ENCODE peak calls at places on chromosome 17, in seven cellular contexts. L is breast epithelium, Z is HepG2, P is stomach, N is transverse colon, H is SK-N-SH, K is suprapubic skin. F is an unnamed sample. For H3K4me1, the result is how much of the 10 kb centered on the place peaks cover.

GRCh38 chr17:81199482-81199830 is 23.3 kb downstream of the CEP131 start:
- DNase-seq in L (no peak), Z (no peak), P (no peak), N (no peak), H (no peak), K (no peak), F (no peak)

GRCh38 chr17:77793146-77793887 is 165.2 kb upstream of the TNRC6C start:
- DNase-seq in L (no peak), Z (no peak), P (no peak), N (no peak), H (peak), K (no peak), F (peak)

GRCh38 chr17:28334666-28335200 is 539 bp downstream of the IFT20 start:
- DNase-seq in L (no peak), Z (no peak), P (no peak), N (no peak), H (no peak), K (no peak), F (no peak)

GRCh38 chr17:74796211-74796610 is 20.1 kb upstream of the NAT9 start:
- DNase-seq in L (no peak), Z (no peak), P (no peak), N (no peak), H (no peak), K (no peak), F (no peak)

GRCh38 chr17:74870512-74870911 is 2.3 kb downstream of the FDXR start:
- DNase-seq in L (no peak), Z (peak), P (no peak), N (no peak), H (no peak), K (no peak), F (no peak)

GRCh38 chr17:245611-246010 is 64.2 kb upstream of the DOC2B start:
- DNase-seq in L (no peak), Z (no peak), P (no peak), N (peak), H (no peak), K (peak), F (peak)

GRCh38 chr17:79109584-79109983 is 35.0 kb downstream of the ENGASE start:
- DNase-seq in L (no peak), Z (no peak), P (no peak), N (no peak), H (peak), K (no peak), F (no peak)

GRCh38 chr17:81556863-81557262 is 4.7 kb upstream of the FAAP100 start:
- DNase-seq in L (no peak), Z (no peak), P (no peak), N (peak), H (no peak), K (no peak), F (no peak)

GRCh38 chr17:32523017-32523680 is 36.4 kb downstream of the CDK5R1 start:
- DNase-seq in L (no peak), Z (no peak), P (no peak), N (peak), H (no peak), K (peak), F (no peak)

GRCh38 chr17:40168262-40168832 is 8.9 kb upstream of the RAPGEFL1 start:
- DNase-seq in L (peak), Z (peak), P (peak), N (no peak), H (peak), K (no peak), F (no peak)

GRCh38 chr17:63613663-63614062 is 8.6 kb upstream of the MAP3K3 start:
- DNase-seq in L (no peak), Z (no peak), P (no peak), N (no peak), H (no peak), K (no peak), F (no peak)

GRCh38 chr17:75205793-75206163 is 299 bp downstream of the NUP85 start:
- DNase-seq in L (no peak), Z (no peak), P (no peak), N (no peak), H (no peak), K (no peak), F (no peak)

GRCh38 chr17:34375598-34375997 is 12.6 kb upstream of the CCL1 start:
- DNase-seq in L (no peak), Z (no peak), P (no peak), N (no peak), H (no peak), K (no peak), F (no peak)

GRCh38 chr17:76845524-76845923 is 22.7 kb upstream of the MGAT5B start:
- DNase-seq in L (no peak), Z (no peak), P (no peak), N (no peak), H (no peak), K (no peak), F (no peak)

GRCh38 chr17:80071116-80071980 is 30.0 kb upstream of the GAA start:
- DNase-seq in L (peak), Z (peak), P (peak), N (peak), H (no peak), K (no peak), F (no peak)

GRCh38 chr17:31629696-31630470 is 229.2 kb downstream of the COPRS start:
- DNase-seq in L (no peak), Z (no peak), P (no peak), N (no peak), H (no peak), K (peak), F (no peak)

GRCh38 chr17:78981010-78981888 is 1.5 kb upstream of the LGALS3BP start:
- DNase-seq in L (no peak), Z (no peak), P (no peak), N (no peak), H (no peak), K (no peak), F (no peak)

GRCh38 chr17:69820881-69821473 is 254.0 kb upstream of the KCNJ16 start:
- DNase-seq in L (no peak), Z (no peak), P (no peak), N (no peak), H (no peak), K (no peak), F (no peak)

GRCh38 chr17:19248923-19249574 is 11.9 kb downstream of the EPN2 start:
- DNase-seq in L (no peak), Z (no peak), P (no peak), N (peak), H (no peak), K (no peak), F (peak)

GRCh38 chr17:6110088-6110487 is 39.9 kb downstream of the WSCD1 start:
- DNase-seq in L (no peak), Z (no peak), P (no peak), N (peak), H (no peak), K (no peak), F (peak)

GRCh38 chr17:32783602-32784001 is 93.3 kb downstream of the MYO1D start:
- DNase-seq in L (no peak), Z (peak), P (no peak), N (no peak), H (peak), K (no peak), F (no peak)

GRCh38 chr17:35773674-35774425 is 13.2 kb downstream of the C17orf50 start:
- DNase-seq in L (no peak), Z (no peak), P (no peak), N (no peak), H (no peak), K (no peak), F (no peak)

GRCh38 chr17:50559674-50560184 is 786 bp upstream of the CACNA1G start:
- DNase-seq in L (peak), Z (no peak), P (peak), N (peak), H (peak), K (no peak), F (no peak)

GRCh38 chr17:31224366-31224765 is 72.7 kb downstream of the OMG start:
- DNase-seq in L (no peak), Z (no peak), P (no peak), N (no peak), H (no peak), K (no peak), F (no peak)

GRCh38 chr17:53472586-53472985 is 350.1 kb upstream of the KIF2B start:
- DNase-seq in L (no peak), Z (no peak), P (no peak), N (no peak), H (no peak), K (no peak), F (no peak)

GRCh38 chr17:45302649-45303173 is 14.1 kb downstream of the MAP3K14 start:
- DNase-seq in L (no peak), Z (no peak), P (no peak), N (peak), H (no peak), K (no peak), F (peak)

GRCh38 chr17:78779848-78780247 is 2.2 kb downstream of the CYTH1 start:
- DNase-seq in L (no peak), Z (no peak), P (no peak), N (peak), H (no peak), K (no peak), F (peak)

GRCh38 chr17:17749921-17750320 is 68.7 kb downstream of the RAI1 start:
- DNase-seq in L (no peak), Z (peak), P (peak), N (peak), H (peak), K (no peak), F (no peak)

GRCh38 chr17:61091096-61091495 is 308.5 kb upstream of the TBX2 start:
- DNase-seq in L (no peak), Z (peak), P (no peak), N (no peak), H (no peak), K (no peak), F (no peak)

GRCh38 chr17:17959520-17960361 is 12.5 kb downstream of the TOM1L2 start:
- DNase-seq in L (no peak), Z (no peak), P (no peak), N (no peak), H (no peak), K (no peak), F (no peak)

GRCh38 chr17:17933775-17934174 is 38.4 kb downstream of the TOM1L2 start:
- DNase-seq in L (no peak), Z (no peak), P (no peak), N (no peak), H (no peak), K (no peak), F (no peak)

GRCh38 chr17:2710075-2710803 is 1.3 kb downstream of the CLUH start:
- DNase-seq in L (no peak), Z (no peak), P (no peak), N (no peak), H (no peak), K (no peak), F (no peak)

GRCh38 chr17:80322864-80323263 is 62.2 kb downstream of the RNF213 start:
- DNase-seq in L (no peak), Z (no peak), P (no peak), N (no peak), H (no peak), K (no peak), F (no peak)

GRCh38 chr17:75771334-75772281 is 6.6 kb upstream of the GALK1 start:
- DNase-seq in L (peak), Z (peak), P (no peak), N (peak), H (no peak), K (peak), F (peak)

GRCh38 chr17:56468840-56469239 is 124.7 kb upstream of the NOG start:
- DNase-seq in L (no peak), Z (no peak), P (no peak), N (no peak), H (no peak), K (no peak), F (no peak)

GRCh38 chr17:42132941-42133340 is 10.3 kb downstream of the HSPB9 start:
- DNase-seq in L (peak), Z (no peak), P (peak), N (peak), H (no peak), K (no peak), F (no peak)

GRCh38 chr17:49952912-49953497 is 16.0 kb upstream of the DLX4 start:
- DNase-seq in L (no peak), Z (peak), P (no peak), N (no peak), H (no peak), K (no peak), F (no peak)

GRCh38 chr17:59342681-59343127 is 11.2 kb downstream of the YPEL2 start:
- DNase-seq in L (no peak), Z (no peak), P (no peak), N (no peak), H (no peak), K (no peak), F (peak)

GRCh38 chr17:43900858-43901754 is 6.2 kb downstream of the MPP2 start:
- DNase-seq in L (no peak), Z (no peak), P (no peak), N (no peak), H (peak), K (no peak), F (no peak)
- H3K4me3 ChIP-seq in L (peak), Z (no peak), P (peak), N (peak), H (peak), K (peak), F (peak)

GRCh38 chr17:82881900-82882714 is 42.3 kb upstream of the ZNF750 start:
- DNase-seq in L (no peak), Z (peak), P (peak), N (peak), H (no peak), K (no peak), F (peak)
- H3K4me1 ChIP-seq in L (under half), Z (under half), P (under half), N (under half), H (half or more), K (half or more), F (half or more)

DNA sequence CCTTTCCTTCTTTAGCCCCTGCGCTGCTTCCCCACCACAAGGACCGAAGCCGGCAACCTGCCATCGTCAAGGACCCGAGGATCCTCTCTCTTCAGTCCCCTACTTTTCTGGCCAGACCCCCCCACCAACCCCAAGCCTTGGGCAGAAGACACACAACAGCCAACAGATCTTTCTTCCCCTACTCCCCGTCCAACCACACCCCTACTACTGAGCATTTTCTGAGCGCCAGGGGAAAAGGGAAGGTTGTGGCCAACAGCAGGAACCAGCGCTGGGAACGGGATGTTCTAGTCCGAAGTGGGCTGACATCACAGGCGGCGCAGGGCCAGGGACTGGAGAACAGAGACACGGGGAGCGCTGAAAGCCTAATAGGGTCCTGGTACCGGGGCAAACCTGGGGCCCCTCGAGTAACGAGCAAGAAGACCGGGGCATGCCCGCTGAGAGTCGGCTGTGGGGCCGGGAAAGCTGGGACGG is 528 bp downstream of the PER1 start:
- DNase-seq in L (peak), Z (no peak), P (peak), N (peak), H (no peak), K (peak), F (peak)
- TF ChIP-seq POLR2AphosphoS5 in L (peak), Z (no peak), P (peak), N (peak), H (no peak), K (peak), F (no peak)

DNA sequence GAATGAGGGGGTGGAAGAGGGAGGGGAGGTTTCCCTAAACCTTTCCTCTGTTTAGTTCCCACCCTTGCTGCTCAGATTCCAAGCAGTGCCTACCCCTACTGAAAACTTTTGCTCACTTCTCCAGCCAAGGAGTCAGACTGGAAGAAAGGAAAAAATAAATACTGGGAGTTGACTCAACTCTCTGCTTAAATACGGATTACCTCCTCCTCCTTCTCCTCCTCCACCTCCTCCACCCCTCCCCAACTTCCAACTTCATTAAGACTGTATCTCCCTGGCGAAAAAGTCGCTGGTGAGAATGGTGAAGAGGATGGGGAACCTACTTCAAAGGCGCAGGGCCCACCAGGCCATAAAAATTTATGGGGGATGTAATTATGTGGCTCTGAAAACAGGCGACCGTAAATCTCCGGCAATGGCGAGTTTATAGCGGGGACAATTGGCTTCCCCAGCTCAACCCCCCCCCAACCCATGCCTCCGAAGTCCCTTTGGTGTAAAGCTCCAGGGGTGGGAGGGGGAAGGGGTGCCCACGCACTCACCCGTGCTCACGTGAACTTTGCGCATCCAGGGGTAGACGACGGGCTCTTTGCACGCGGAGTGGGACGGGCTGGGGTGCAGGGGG is 712 bp downstream of the HOXB4 start:
- DNase-seq in L (no peak), Z (no peak), P (no peak), N (no peak), H (no peak), K (no peak), F (no peak)
- H3K4me3 ChIP-seq in L (peak), Z (no peak), P (peak), N (peak), H (no peak), K (peak), F (peak)

DNA sequence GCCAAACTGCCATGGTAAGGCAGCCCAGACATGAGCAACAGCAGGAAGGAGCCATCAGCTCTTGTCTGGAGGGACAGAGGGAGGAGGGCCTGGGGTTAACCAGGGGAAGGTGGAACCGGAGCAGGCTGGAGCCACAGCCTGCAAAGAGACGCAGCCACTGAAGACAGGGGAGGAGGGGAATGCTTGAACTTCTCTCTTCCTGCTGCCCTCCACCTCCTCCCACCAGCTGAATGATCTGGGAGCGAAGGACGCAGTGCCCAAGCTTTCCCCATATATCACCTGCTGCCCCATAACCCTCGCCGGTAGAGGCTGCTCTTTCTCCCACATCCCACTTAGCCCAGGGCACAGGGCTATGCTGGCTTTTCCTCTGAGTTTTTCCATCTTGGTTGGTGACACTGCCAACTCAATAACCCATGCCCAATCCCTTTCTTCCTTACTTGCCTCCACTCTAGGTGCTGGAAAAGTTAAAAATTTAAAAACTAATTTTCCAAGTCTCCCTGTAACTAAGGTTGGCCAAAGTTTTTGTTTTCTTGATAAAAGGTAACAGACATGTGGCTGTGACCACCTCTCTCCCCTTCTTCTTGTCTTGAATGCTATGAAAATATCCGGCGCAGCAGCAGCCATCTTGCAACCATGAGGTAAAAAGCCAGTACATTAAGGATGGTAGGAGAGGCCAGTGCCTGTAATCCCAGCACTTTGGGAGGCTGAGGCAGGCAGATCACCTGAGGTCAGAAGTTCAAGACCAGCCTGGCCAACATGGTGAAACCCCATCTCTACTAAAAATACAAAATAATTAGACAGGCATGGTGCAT is 21.8 kb upstream of the CACNG4 start:
- DNase-seq in L (no peak), Z (no peak), P (no peak), N (no peak), H (no peak), K (no peak), F (peak)
- H3K4me1 ChIP-seq in L (under half), Z (under half), P (under half), N (under half), H (under half), K (under half), F (under half)

GRCh38 chr17:57861737-57862409 is 12.0 kb upstream of the MRPS23 start:
- DNase-seq in L (no peak), Z (peak), P (peak), N (peak), H (peak), K (peak), F (peak)
- TF ChIP-seq POLR2AphosphoS5 in L (peak), Z (peak), P (peak), N (peak), H (no peak), K (no peak), F (peak)

F was measured in spleen.